ENCODE peak calls at places on chromosomes 12 and 14, in nine cellular contexts. P, X, Y, N, K, R, W, S and A are unnamed samples.

GRCh38 chr12:82635263-82635662 is 51.4 kb upstream of the TMTC2 start:
- DNase-seq in P (no peak), X (no peak), Y (no peak), N (no peak), K (no peak), R (no peak), W (peak), S (no peak), A (no peak)

GRCh38 chr14:84535491-84535890 is 994.5 kb upstream of the FLRT2 start:
- DNase-seq in P (no peak), X (no peak), Y (no peak), N (peak), K (no peak), R (no peak), W (no peak), S (no peak), A (no peak)

GRCh38 chr12:74119811-74120362 is 417.7 kb upstream of the ATXN7L3B start:
- DNase-seq in P (no peak), X (no peak), Y (no peak), N (peak), K (no peak), R (no peak), W (no peak), S (no peak), A (no peak)

GRCh38 chr12:31369712-31370521 is 44.0 kb upstream of the SINHCAF start:
- DNase-seq in P (no peak), X (peak), Y (no peak), N (peak), K (no peak), R (peak), W (peak), S (peak), A (peak)

GRCh38 chr12:11862794-11863193 is 207.9 kb upstream of the BCL2L14 start:
- DNase-seq in P (no peak), X (peak), Y (no peak), N (peak), K (peak), R (no peak), W (no peak), S (peak), A (no peak)

GRCh38 chr14:34299360-34299759 is 162.7 kb downstream of the SPTSSA start:
- DNase-seq in P (no peak), X (no peak), Y (no peak), N (no peak), K (no peak), R (no peak), W (no peak), S (no peak), A (no peak)

GRCh38 chr12:77685112-77685511 is 145.6 kb upstream of the NAV3 start:
- DNase-seq in P (no peak), X (peak), Y (peak), N (peak), K (peak), R (peak), W (peak), S (peak), A (peak)

GRCh38 chr12:63499567-63499966 is 168.7 kb downstream of the DPY19L2 start:
- DNase-seq in P (no peak), X (no peak), Y (no peak), N (no peak), K (no peak), R (no peak), W (no peak), S (no peak), A (no peak)

GRCh38 chr14:101250948-101251811 is 310.1 kb upstream of the DIO3 start:
- DNase-seq in P (no peak), X (no peak), Y (no peak), N (no peak), K (no peak), R (peak), W (no peak), S (no peak), A (no peak)

GRCh38 chr14:76941544-76942287 is 86.8 kb downstream of the IRF2BPL start:
- DNase-seq in P (no peak), X (no peak), Y (no peak), N (no peak), K (no peak), R (no peak), W (no peak), S (no peak), A (no peak)

GRCh38 chr12:60101715-60102114 is 505.9 kb downstream of the SLC16A7 start:
- DNase-seq in P (no peak), X (no peak), Y (no peak), N (peak), K (no peak), R (no peak), W (no peak), S (peak), A (no peak)

GRCh38 chr14:49512147-49512551 is 74.0 kb downstream of the RPS29 start:
- DNase-seq in P (no peak), X (no peak), Y (no peak), N (peak), K (no peak), R (no peak), W (no peak), S (peak), A (no peak)